ENCODE peak calls at places on chromosomes 4 and X, in seven cellular contexts. M is IMR-90, G is mesenchymal stem cell, A is trophoblast cell, W is H1, C is mesendoderm, H is neuronal stem cell. F is an unnamed sample.

GRCh38 chr4:12928751-12929150 is 555.4 kb downstream of the RAB28 start:
- DNase-seq in H (no peak), A (no peak), W (no peak), C (no peak), G (no peak), M (no peak), F (no peak)

GRCh38 chr4:176845636-176846035 is 52.9 kb upstream of the VEGFC start:
- DNase-seq in H (no peak), A (no peak), C (no peak), M (no peak), G (no peak), W (no peak), F (no peak)

GRCh38 chr4:155774033-155774432 is 15.2 kb downstream of the GUCY1B1 start:
- DNase-seq in C (no peak), H (no peak), W (no peak), G (no peak), A (no peak), M (no peak), F (no peak)

GRCh38 chr4:128658214-128658621 is 151.3 kb upstream of the JADE1 start:
- DNase-seq in A (no peak), M (no peak), G (no peak), H (no peak), C (no peak), W (no peak), F (no peak)

GRCh38 chr4:173415092-173415491 is 16.2 kb upstream of the SCRG1 start:
- DNase-seq in C (no peak), G (no peak), H (no peak), A (no peak), M (no peak), W (no peak), F (no peak)

GRCh38 chrX:26586570-26586969 is 370.6 kb downstream of the MAGEB5 start:
- DNase-seq in G (no peak), M (no peak), W (no peak), C (peak), A (no peak), H (no peak), F (no peak)

GRCh38 chr4:15805583-15806517 is 27.7 kb downstream of the CD38 start:
- DNase-seq in M (peak), H (peak), A (peak), G (peak), W (no peak), C (peak), F (peak)

GRCh38 chr4:113584407-113585150 is 177.0 kb downstream of the CAMK2D start:
- DNase-seq in H (no peak), C (peak), W (no peak), A (no peak), M (peak), G (peak), F (peak)

GRCh38 chr4:2259036-2259540 is 2.8 kb downstream of the MXD4 start:
- DNase-seq in H (no peak), W (no peak), G (no peak), C (no peak), A (no peak), M (no peak), F (no peak)

GRCh38 chr4:152936446-152937279 is 540 bp downstream of the FHDC1 start:
- DNase-seq in A (peak), G (peak), C (peak), W (peak), H (peak), M (peak), F (peak)

GRCh38 chrX:100895365-100896075 is 21.4 kb upstream of the NOX1 start:
- DNase-seq in M (peak), A (peak), H (peak), C (peak), G (peak), W (peak), F (peak)

GRCh38 chr4:158652920-158653319 is 18.8 kb downstream of the C4orf46 start:
- DNase-seq in H (no peak), C (no peak), M (no peak), A (no peak), W (no peak), G (peak), F (no peak)

GRCh38 chrX:43333543-43333942 is 322.6 kb upstream of the MAOA start:
- DNase-seq in M (no peak), C (peak), G (no peak), H (no peak), A (no peak), W (no peak), F (no peak)

DNA sequence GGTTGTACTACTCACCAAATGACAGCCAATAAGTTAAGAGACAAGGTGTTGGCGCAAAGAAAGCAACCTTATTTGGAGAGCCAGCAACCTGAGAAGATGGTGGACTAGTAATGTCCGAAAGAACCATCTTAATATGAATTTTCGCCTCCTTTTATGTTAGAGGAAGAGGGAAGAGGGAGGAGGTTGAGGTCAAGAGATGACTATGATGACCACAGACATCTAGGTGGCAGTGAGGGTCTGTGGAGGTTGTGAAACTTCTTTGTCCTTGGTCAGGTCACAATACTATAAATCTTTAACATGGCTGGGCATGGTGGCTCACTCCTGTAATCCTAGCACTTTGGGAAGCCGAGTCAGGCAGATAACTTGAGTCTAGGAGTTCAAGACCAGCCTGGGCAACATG is 15.4 kb downstream of the CDKL5 start:
- DNase-seq in W (no peak), C (no peak), A (no peak), G (no peak), M (no peak), H (no peak), F (no peak)
- H2BK5ac ChIP-seq in W (no peak), C (no peak), A (no peak), G (no peak), M (no peak), H (no peak), F (no peak)

GRCh38 chrX:120297923-120298322 is 13.3 kb downstream of the TMEM255A start:
- DNase-seq in G (no peak), H (no peak), W (no peak), M (no peak), C (no peak), A (no peak), F (no peak)

GRCh38 chrX:120291211-120291610 is 20.1 kb downstream of the TMEM255A start:
- DNase-seq in M (no peak), C (no peak), H (no peak), A (no peak), W (no peak), G (no peak), F (no peak)

GRCh38 chrX:120290107-120290506 is 21.2 kb downstream of the TMEM255A start:
- DNase-seq in M (no peak), H (no peak), A (no peak), W (no peak), G (no peak), C (no peak), F (no peak)

GRCh38 chrX:120287513-120288112 is 23.6 kb downstream of the TMEM255A start:
- DNase-seq in C (no peak), H (no peak), M (no peak), A (no peak), W (no peak), G (no peak), F (no peak)

DNA sequence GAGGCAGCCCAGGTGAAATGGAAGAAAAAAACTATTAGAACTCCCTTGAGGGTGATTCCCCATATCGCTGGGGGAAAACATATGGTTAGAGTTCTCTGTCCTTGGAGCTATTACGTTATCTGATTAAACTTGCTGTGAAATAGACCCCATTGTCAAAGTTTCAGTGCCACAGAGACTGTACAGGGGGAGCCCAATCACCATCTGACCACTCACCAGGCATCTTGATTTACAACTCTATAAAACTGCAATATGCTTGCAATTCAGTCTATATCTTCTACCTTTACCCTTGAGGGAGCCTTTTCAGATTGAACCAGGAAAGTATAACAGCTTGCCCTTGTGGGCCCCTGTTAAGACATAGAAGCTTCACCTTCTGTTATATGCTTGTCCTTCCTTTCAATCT is 18.2 kb downstream of the TMEM255A start:
- DNase-seq in M (no peak), W (no peak), A (no peak), C (no peak), G (no peak), H (no peak), F (no peak)
- H2BK5ac ChIP-seq in M (no peak), W (no peak), A (no peak), C (no peak), G (no peak), H (no peak), F (no peak)

GRCh38 chr4:166391501-166391900 is 518.5 kb downstream of the TLL1 start:
- DNase-seq in C (no peak), A (no peak), M (no peak), W (no peak), G (no peak), H (no peak), F (no peak)
- H2BK5ac ChIP-seq in C (no peak), A (no peak), M (no peak), W (no peak), G (no peak), H (no peak), F (no peak)

GRCh38 chr4:105149771-105150170 is 3.1 kb downstream of the TET2 start:
- DNase-seq in C (no peak), W (no peak), M (no peak), A (no peak), G (no peak), H (no peak), F (no peak)

GRCh38 chr4:105145913-105146285 is 777 bp upstream of the TET2 start:
- DNase-seq in W (peak), A (peak), H (peak), C (no peak), M (no peak), G (no peak), F (peak)

GRCh38 chr4:105145059-105145912 is 1.4 kb upstream of the TET2 start:
- DNase-seq in M (no peak), G (no peak), A (peak), W (no peak), C (peak), H (no peak), F (no peak)

GRCh38 chr4:105147226-105148151 is 813 bp downstream of the TET2 start:
- DNase-seq in C (peak), H (peak), W (no peak), M (peak), A (peak), G (peak), F (peak)

GRCh38 chr4:105146286-105147219 is at the start of gene TET2:
- DNase-seq in H (peak), G (peak), M (peak), A (peak), W (peak), C (peak), F (peak)
- H2BK5ac ChIP-seq in H (peak), G (peak), M (peak), A (peak), W (no peak), C (no peak), F (no peak)

GRCh38 chr4:27024807-27025206 is 164.2 kb downstream of the STIM2 start:
- DNase-seq in M (no peak), W (no peak), G (no peak), H (no peak), A (no peak), C (peak), F (no peak)
- H2BK5ac ChIP-seq in M (no peak), W (no peak), G (no peak), H (no peak), A (no peak), C (no peak), F (no peak)

GRCh38 chr4:52824270-52824602 is 37.9 kb upstream of the RASL11B start:
- DNase-seq in W (no peak), M (no peak), A (no peak), G (no peak), C (no peak), H (no peak), F (peak)
- H2BK5ac ChIP-seq in W (peak), M (peak), A (peak), G (peak), C (no peak), H (no peak), F (no peak)

GRCh38 chr4:27288496-27288895 is 427.9 kb downstream of the STIM2 start:
- DNase-seq in W (no peak), C (no peak), H (no peak), M (no peak), G (no peak), A (no peak), F (no peak)
- H2BK5ac ChIP-seq in W (no peak), C (peak), H (no peak), M (no peak), G (no peak), A (no peak), F (no peak)